ENCODE peak calls at places on chromosome X, in ten cellular contexts. N is upper lobe of right lung; S is tibial artery; G is CD8-positive, alpha-beta memory T cell; D is CD4-positive, alpha-beta memory T cell; M is ovary; R is AG10803; O is IMR-90; V is breast epithelium; F is AG09309. B is an unnamed sample.

GRCh38 chrX:69165116-69165651 is at the start of gene PJA1:
- DNase-seq in R (peak; percentile 73), O (peak; percentile 57), G (peak; percentile 57), F (peak; percentile 14), S (peak; percentile 77), N (peak; percentile 86), D (peak; percentile 71), V (peak; percentile 61), M (peak; percentile 82), B (peak; percentile 18)

GRCh38 chrX:123425904-123426303 is 241.8 kb downstream of the GRIA3 start:
- DNase-seq in R (peak; percentile 68), F (no peak), V (no peak), D (no peak), O (no peak), S (peak; percentile 22), M (no peak), N (no peak), G (no peak), B (no peak)

GRCh38 chrX:109732780-109733657 is at the start of gene ACSL4:
- DNase-seq in G (peak; percentile 84), O (peak; percentile 75), M (peak; percentile 90), N (peak; percentile 96), R (peak; percentile 82), D (peak; percentile 87), F (peak; percentile 32), V (peak; percentile 53), S (peak; percentile 76), B (peak; percentile 39)

GRCh38 chrX:49042581-49043219 is 457 bp downstream of the TFE3 start:
- DNase-seq in R (peak; percentile 17), D (no peak), N (no peak), M (no peak), V (no peak), G (no peak), O (no peak), S (no peak), F (no peak), B (no peak)

GRCh38 chrX:136094962-136095361 is 52.4 kb upstream of the FHL1 start:
- DNase-seq in V (no peak), M (no peak), O (peak; percentile 10), G (no peak), N (no peak), S (no peak), D (no peak), F (no peak), R (no peak), B (no peak)

GRCh38 chrX:74178536-74178935 is 125.4 kb upstream of the ZCCHC13 start:
- DNase-seq in N (no peak), F (no peak), O (no peak), G (no peak), S (no peak), M (no peak), V (no peak), D (no peak), R (no peak), B (no peak)

GRCh38 chrX:74465424-74465823 is 44.1 kb downstream of the SLC16A2 start:
- DNase-seq in S (no peak), D (no peak), V (no peak), M (no peak), N (no peak), G (no peak), O (peak; percentile 9), R (peak; percentile 49), F (no peak), B (no peak)

GRCh38 chrX:123920065-123920785 is 41.3 kb upstream of the STAG2 start:
- DNase-seq in G (no peak), V (no peak), O (peak; percentile 84), N (no peak), F (no peak), R (peak; percentile 65), M (no peak), S (no peak), D (no peak), B (peak; percentile 80)

GRCh38 chrX:1035206-1035605 is 177.2 kb downstream of the CRLF2 start:
- DNase-seq in V (no peak), S (no peak), R (no peak), N (no peak), M (no peak), F (no peak), D (no peak), G (no peak), O (no peak), B (no peak)

GRCh38 chrX:130975947-130976346 is 72.9 kb upstream of the ENOX2 start:
- DNase-seq in S (no peak), D (peak; percentile 31), G (no peak), O (peak; percentile 48), M (peak; percentile 24), N (no peak), R (peak; percentile 41), F (peak; percentile 5), V (no peak), B (peak; percentile 36)

GRCh38 chrX:37796302-37796701 is 16.4 kb downstream of the CYBB start:
- DNase-seq in M (no peak), G (no peak), D (no peak), R (no peak), S (no peak), F (no peak), N (no peak), V (no peak), O (no peak), B (no peak)

GRCh38 chrX:44914532-44915198 is 41.7 kb downstream of the KDM6A start:
- DNase-seq in N (no peak), D (no peak), G (no peak), O (peak; percentile 68), V (no peak), R (peak; percentile 19), F (no peak), S (no peak), M (no peak), B (peak; percentile 4)

GRCh38 chrX:124347242-124347641 is 879 bp downstream of the SH2D1A start:
- DNase-seq in R (no peak), O (no peak), G (no peak), M (no peak), N (no peak), F (no peak), D (no peak), V (no peak), S (no peak), B (no peak)

GRCh38 chrX:11351375-11352295 is 58.4 kb downstream of the AMELX start:
- DNase-seq in N (no peak), F (peak; percentile 27), R (peak; percentile 77), M (peak; percentile 48), S (peak; percentile 36), G (no peak), O (peak; percentile 84), D (no peak), V (no peak), B (peak; percentile 78)

GRCh38 chrX:27186671-27187070 is 276.5 kb downstream of the PPP4R3C start:
- DNase-seq in S (no peak), M (no peak), R (peak; percentile 3), G (no peak), O (peak; percentile 28), V (no peak), N (no peak), D (peak; percentile 30), F (no peak), B (no peak)

GRCh38 chrX:102546818-102547493 is 30.4 kb upstream of the TMSB15A start:
- DNase-seq in G (no peak), S (no peak), V (no peak), D (peak; percentile 10), F (no peak), M (no peak), N (no peak), O (no peak), R (no peak), B (no peak)

GRCh38 chrX:25198891-25199290 is 183.1 kb upstream of the ARX start:
- DNase-seq in N (no peak), M (peak; percentile 19), F (no peak), R (no peak), O (no peak), D (no peak), G (no peak), V (no peak), S (no peak), B (peak; percentile 8)

GRCh38 chrX:23478056-23478455 is 143.4 kb downstream of the PTCHD1 start:
- DNase-seq in O (no peak), N (no peak), G (no peak), V (no peak), M (no peak), S (no peak), R (no peak), D (no peak), F (no peak), B (no peak)

GRCh38 chrX:97747346-97747745 is 863.6 kb downstream of the RPA4 start:
- DNase-seq in F (no peak), R (no peak), V (no peak), M (no peak), N (no peak), G (no peak), D (no peak), S (no peak), O (no peak), B (no peak)
- H3K4me3 ChIP-seq in F (no peak overlapping the region), R (no peak overlapping the region), V (no peak overlapping the region), M (no peak overlapping the region), N (no peak overlapping the region), G (no peak overlapping the region), D (no peak overlapping the region), S (no peak overlapping the region), O (no peak overlapping the region), B (no peak overlapping the region)

GRCh38 chrX:103663921-103664320 is 22.6 kb downstream of the MORF4L2 start:
- DNase-seq in S (no peak), M (no peak), R (no peak), G (no peak), V (no peak), F (no peak), D (no peak), N (no peak), O (no peak), B (no peak)
- H3K4me3 ChIP-seq in S (no peak overlapping the region), M (no peak overlapping the region), R (no peak overlapping the region), G (no peak overlapping the region), V (peak overlapping the region; percentile 37), F (no peak overlapping the region), D (no peak overlapping the region), N (no peak overlapping the region), O (no peak overlapping the region), B (no peak overlapping the region)

GRCh38 chrX:103565752-103566151 is 19.6 kb upstream of the TCEAL4 start:
- DNase-seq in G (no peak), F (peak; percentile 52), M (no peak), V (no peak), O (peak; percentile 52), D (no peak), N (no peak), R (peak; percentile 60), S (no peak), B (peak; percentile 11)
- H3K4me3 ChIP-seq in G (no peak overlapping the region), F (no peak overlapping the region), M (no peak overlapping the region), V (no peak overlapping the region), O (no peak overlapping the region), D (no peak overlapping the region), N (no peak overlapping the region), R (no peak overlapping the region), S (no peak overlapping the region), B (no peak overlapping the region)

GRCh38 chrX:101079736-101080135 is 1.1 kb downstream of the TMEM35A start:
- DNase-seq in R (no peak), S (no peak), M (no peak), G (no peak), V (no peak), O (no peak), F (no peak), D (no peak), N (no peak), B (no peak)
- H3K4me3 ChIP-seq in R (peak overlapping the region; percentile 10), S (peak overlapping the region; percentile 58), M (peak overlapping the region; percentile 39), G (no peak overlapping the region), V (peak overlapping the region; percentile 61), O (peak overlapping the region; percentile 72), F (no peak overlapping the region), D (no peak overlapping the region), N (peak overlapping the region; percentile 37), B (peak overlapping the region; percentile 52)